ENCODE peak calls at places on chromosomes 13 and 19, in six cellular contexts. F is vagina, V is suprapubic skin, O is HCT116, D is breast epithelium, X is transverse colon. W is an unnamed sample.
A peak's percentile ranks its signal among the peaks of the same experiment; 100 is the strongest.

GRCh38 chr13:101880581-101880980 is 428.1 kb downstream of the ITGBL1 start:
- DNase-seq in F (no peak), V (no peak), O (no peak), D (no peak), X (no peak), W (no peak)

GRCh38 chr13:85278851-85279250 is 520.4 kb downstream of the SLITRK6 start:
- DNase-seq in F (no peak), V (no peak), O (no peak), D (no peak), X (no peak), W (no peak)

GRCh38 chr13:46598140-46598819 is 45.3 kb downstream of the LRCH1 start:
- DNase-seq in F (no peak), V (no peak), O (no peak), D (no peak), X (no peak), W (no peak)

GRCh38 chr13:25752957-25753540 is 298.8 kb downstream of the SHISA2 start:
- DNase-seq in F (no peak), V (no peak), O (no peak), D (no peak), X (peak; percentile 35), W (no peak)

GRCh38 chr19:37947778-37948177 is 40.8 kb downstream of the SIPA1L3 start:
- DNase-seq in F (no peak), V (no peak), O (no peak), D (no peak), X (no peak), W (no peak)

GRCh38 chr19:19514215-19514633 is 1.1 kb downstream of the TSSK6 start:
- DNase-seq in F (no peak), V (no peak), O (no peak), D (no peak), X (peak; percentile 60), W (no peak)

GRCh38 chr13:30142502-30143211 is 164.7 kb downstream of the KATNAL1 start:
- DNase-seq in F (no peak), V (no peak), O (peak; percentile 21), D (peak; percentile 89), X (peak; percentile 34), W (peak; percentile 61)

GRCh38 chr19:16198363-16198636 is 589 bp downstream of the AP1M1 start:
- DNase-seq in F (no peak), V (no peak), O (no peak), D (no peak), X (peak; percentile 40), W (no peak)

GRCh38 chr13:32823597-32823996 is 192.6 kb upstream of the KL start:
- DNase-seq in F (no peak), V (no peak), O (no peak), D (no peak), X (no peak), W (no peak)

GRCh38 chr13:102693781-102694180 is 1.1 kb downstream of the METTL21C start:
- DNase-seq in F (no peak), V (no peak), O (no peak), D (no peak), X (no peak), W (no peak)

GRCh38 chr13:60584976-60585375 is 188.0 kb downstream of the TDRD3 start:
- DNase-seq in F (no peak), V (no peak), O (no peak), D (no peak), X (no peak), W (no peak)

GRCh38 chr13:58852076-58852475 is 1220.5 kb downstream of the PCDH17 start:
- DNase-seq in F (no peak), V (no peak), O (no peak), D (no peak), X (no peak), W (no peak)

GRCh38 chr13:49821216-49821820 is 28.8 kb upstream of the KPNA3 start:
- DNase-seq in F (no peak), V (no peak), O (no peak), D (no peak), X (no peak), W (no peak)

GRCh38 chr19:35774274-35775045 is 904 bp upstream of the ARHGAP33 start:
- DNase-seq in F (no peak), V (no peak), O (no peak), D (no peak), X (no peak), W (no peak)

GRCh38 chr13:80828759-80829158 is 487.8 kb upstream of the SPRY2 start:
- DNase-seq in F (no peak), V (no peak), O (no peak), D (no peak), X (no peak), W (no peak)

GRCh38 chr19:51696606-51697005 is 3.5 kb downstream of the SPACA6 start:
- DNase-seq in F (no peak), V (peak; percentile 28), O (no peak), D (no peak), X (no peak), W (no peak)

GRCh38 chr19:58519087-58519354 is 589 bp downstream of the ZBTB45 start:
- DNase-seq in F (no peak), V (no peak), O (no peak), D (peak; percentile 53), X (peak; percentile 70), W (peak; percentile 37)

GRCh38 chr19:50268046-50268445 is 61.1 kb downstream of the KCNC3 start:
- DNase-seq in F (no peak), V (no peak), O (no peak), D (no peak), X (no peak), W (no peak)

GRCh38 chr13:21426238-21426637 is 32.9 kb downstream of the ZDHHC20 start:
- DNase-seq in F (no peak), V (no peak), O (no peak), D (no peak), X (no peak), W (no peak)

GRCh38 chr19:45469132-45469834 is 1.5 kb downstream of the FOSB start:
- DNase-seq in F (no peak), V (peak; percentile 97), O (peak; percentile 76), D (peak; percentile 95), X (peak; percentile 95), W (peak; percentile 93)

GRCh38 chr19:16764793-16765433 is 45.3 kb downstream of the NWD1 start:
- DNase-seq in F (no peak), V (no peak), O (no peak), D (no peak), X (no peak), W (no peak)

GRCh38 chr13:35723820-35724219 is 247.3 kb upstream of the MAB21L1 start:
- DNase-seq in F (no peak), V (no peak), O (no peak), D (no peak), X (no peak), W (no peak)

DNA sequence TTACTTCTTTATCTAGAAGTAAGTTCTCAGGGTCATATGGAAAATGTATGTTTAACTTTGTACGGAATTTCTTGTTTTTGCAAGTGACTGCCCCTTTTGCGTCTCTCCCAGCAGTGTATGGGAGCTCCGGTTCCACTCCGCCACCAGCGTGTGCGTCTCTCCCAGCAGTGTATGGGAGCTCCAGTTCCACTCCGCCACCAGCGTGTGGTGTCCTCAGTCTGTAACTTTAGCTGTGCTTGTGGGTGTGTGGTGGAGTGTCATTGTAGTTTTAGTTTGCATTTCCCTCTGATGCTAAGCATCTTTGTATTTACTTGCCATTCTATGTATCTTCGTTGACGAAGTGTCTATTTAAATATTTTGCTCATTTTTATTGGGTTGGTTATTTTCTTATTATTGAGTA is 2.4 kb downstream of the CUL4A start:
- DNase-seq in F (no peak), V (no peak), O (no peak), D (no peak), X (no peak), W (no peak)
- H3K4me1 ChIP-seq in F (peaks cover 77% of the 10 kb centered on the region), V (peaks cover 68% of the 10 kb centered on the region), O (peaks cover 30% of the 10 kb centered on the region), D (peaks cover 17% of the 10 kb centered on the region), X (peaks cover 38% of the 10 kb centered on the region), W (peaks cover 20% of the 10 kb centered on the region)

DNA sequence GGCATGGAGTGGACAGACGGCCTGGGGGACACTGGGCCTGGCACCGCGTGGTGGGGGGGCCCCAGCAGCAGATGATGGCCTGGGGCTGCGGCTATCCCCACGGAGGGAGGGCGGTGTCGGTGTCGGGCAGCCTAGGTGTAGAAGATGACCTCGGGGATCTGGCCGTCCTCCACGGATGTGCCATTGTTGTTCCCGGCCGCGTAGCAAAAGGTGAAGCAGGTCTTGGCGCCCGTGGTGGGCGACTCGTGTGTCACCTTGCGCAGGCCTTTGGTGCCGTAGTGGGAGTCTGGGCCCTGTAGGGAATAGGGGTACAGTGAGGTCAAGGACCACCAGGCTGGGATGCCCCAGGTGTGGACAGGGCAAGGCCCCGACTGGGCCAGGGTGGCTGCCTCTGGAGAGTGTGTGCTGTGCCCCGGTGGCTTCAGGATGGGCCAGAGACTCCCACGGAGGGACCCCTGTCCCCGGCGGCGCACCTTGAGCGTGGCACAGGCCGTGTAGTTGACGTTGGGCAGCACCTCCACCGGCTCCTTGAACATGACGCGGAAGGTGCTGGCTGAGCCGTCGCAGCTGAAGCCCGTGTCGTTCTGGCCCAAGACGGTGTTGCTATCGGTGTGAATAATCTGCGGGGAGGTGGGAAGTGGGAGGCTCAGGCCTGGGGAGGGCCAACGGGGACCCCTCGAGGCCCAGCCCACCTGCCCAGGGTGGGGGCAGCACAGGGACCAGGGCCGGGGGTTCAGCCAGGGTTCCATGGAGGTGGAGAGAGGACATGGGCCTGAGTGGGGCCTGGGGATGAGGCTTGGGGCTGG is 29.0 kb downstream of the BTBD2 start:
- DNase-seq in F (no peak), V (no peak), O (no peak), D (no peak), X (no peak), W (no peak)
- TF ChIP-seq POLR2A in F (no peak), V (no peak), O (no peak), D (no peak), X (no peak), W (no peak)

DNA sequence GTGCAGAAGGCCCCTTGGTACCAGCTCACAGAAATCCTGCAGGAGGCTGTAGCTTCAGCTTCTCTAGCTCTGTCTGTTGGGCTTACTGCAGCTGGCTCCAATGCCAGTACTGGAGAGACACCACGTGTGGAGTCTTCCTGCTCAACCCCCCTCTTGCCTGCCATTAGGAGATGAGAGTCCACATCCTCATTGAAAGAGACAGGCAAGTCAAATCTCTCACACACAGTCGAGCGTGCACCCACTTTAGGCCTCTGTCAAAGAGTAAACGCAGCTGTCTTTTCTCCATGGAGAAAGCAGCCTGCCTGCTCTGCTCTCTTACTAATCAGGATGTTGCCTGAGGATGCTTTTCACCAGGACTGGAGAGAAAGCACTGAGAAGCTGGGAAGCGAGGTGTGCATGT is 523.0 kb upstream of the NBEA start:
- DNase-seq in F (no peak), V (no peak), O (no peak), D (no peak), X (no peak), W (no peak)
- TF ChIP-seq POLR2AphosphoS5 in F (no peak), V (no peak), O (no peak), D (no peak), X (no peak), W (no peak)

DNA sequence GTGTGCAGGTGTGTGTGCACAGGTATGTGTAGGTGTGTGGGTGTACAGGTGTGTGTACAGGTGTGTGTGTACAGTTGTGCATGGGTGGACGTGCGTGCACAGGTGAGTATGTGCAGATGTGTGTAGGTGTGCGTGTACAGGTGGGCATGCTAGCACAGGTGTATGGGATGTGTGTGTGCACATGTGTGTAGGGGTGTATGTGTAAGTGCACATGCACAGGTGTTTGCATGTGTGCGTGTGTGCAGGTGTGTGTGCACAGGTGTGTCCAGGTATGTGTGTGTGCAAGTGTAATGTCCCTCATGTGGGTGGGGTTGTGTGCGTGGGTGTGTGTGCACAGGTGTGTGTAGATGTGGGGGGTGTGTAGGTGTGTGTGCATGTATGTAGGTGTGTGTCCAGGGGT is 27.5 kb upstream of the TFDP1 start:
- DNase-seq in F (peak; percentile 81), V (peak; percentile 28), O (no peak), D (peak; percentile 10), X (peak; percentile 2), W (no peak)
- H3K4me1 ChIP-seq in F (no peaks in the 10 kb centered on the region), V (no peaks in the 10 kb centered on the region), O (no peaks in the 10 kb centered on the region), D (no peaks in the 10 kb centered on the region), X (no peaks in the 10 kb centered on the region), W (no peaks in the 10 kb centered on the region)

GRCh38 chr19:6424190-6424938 is at the start of gene KHSRP:
- DNase-seq in F (no peak), V (no peak), O (no peak), D (no peak), X (no peak), W (no peak)
- TF ChIP-seq POLR2A in F (peak; percentile 82), V (no peak), O (no peak), D (peak; percentile 40), X (peak; percentile 62), W (peak; percentile 92)

W was measured in prostate gland.